ENCODE peak calls at places on chromosomes 12 and 14, in seven cellular contexts. One of them, this sample, is unnamed. For H3K4me1, the result is how much of the 10 kb centered on the place peaks cover.

GRCh38 chr14:101858791-101859537 is 97.5 kb downstream of the PPP2R5C start:
- DNase-seq in neuronal stem cell: no peak
- DNase-seq in mesendoderm: no peak
- DNase-seq in H9: no peak
- DNase-seq in trophoblast cell: peak
- DNase-seq in H1: no peak
- DNase-seq in mesenchymal stem cell: no peak
- DNase-seq in this sample: no peak

GRCh38 chr14:86646688-86647687 is 1117.0 kb downstream of the FLRT2 start:
- DNase-seq in neuronal stem cell: no peak
- DNase-seq in mesendoderm: peak
- DNase-seq in H9: no peak
- DNase-seq in trophoblast cell: peak
- DNase-seq in H1: no peak
- DNase-seq in mesenchymal stem cell: peak
- DNase-seq in this sample: peak

GRCh38 chr14:75577090-75577489 is 1.3 kb upstream of the FLVCR2 start:
- DNase-seq in neuronal stem cell: no peak
- DNase-seq in mesendoderm: no peak
- DNase-seq in H9: no peak
- DNase-seq in trophoblast cell: no peak
- DNase-seq in H1: no peak
- DNase-seq in mesenchymal stem cell: no peak
- DNase-seq in this sample: no peak

GRCh38 chr14:92709340-92710000 is 39.0 kb downstream of the LGMN start:
- DNase-seq in neuronal stem cell: no peak
- DNase-seq in mesendoderm: no peak
- DNase-seq in H9: no peak
- DNase-seq in trophoblast cell: no peak
- DNase-seq in H1: no peak
- DNase-seq in mesenchymal stem cell: no peak
- DNase-seq in this sample: no peak

GRCh38 chr14:76867536-76868452 is 41.6 kb downstream of the LRRC74A start:
- DNase-seq in neuronal stem cell: no peak
- DNase-seq in mesendoderm: no peak
- DNase-seq in H9: no peak
- DNase-seq in trophoblast cell: no peak
- DNase-seq in H1: no peak
- DNase-seq in mesenchymal stem cell: no peak
- DNase-seq in this sample: no peak

GRCh38 chr12:59151243-59151642 is 230.9 kb upstream of the LRIG3 start:
- DNase-seq in neuronal stem cell: no peak
- DNase-seq in mesendoderm: no peak
- DNase-seq in H9: no peak
- DNase-seq in trophoblast cell: no peak
- DNase-seq in H1: no peak
- DNase-seq in mesenchymal stem cell: peak
- DNase-seq in this sample: peak

GRCh38 chr14:90760055-90760444 is 56.2 kb downstream of the TTC7B start:
- DNase-seq in neuronal stem cell: no peak
- DNase-seq in mesendoderm: no peak
- DNase-seq in H9: no peak
- DNase-seq in trophoblast cell: no peak
- DNase-seq in H1: no peak
- DNase-seq in mesenchymal stem cell: no peak
- DNase-seq in this sample: no peak

GRCh38 chr12:105617141-105617540 is 286.6 kb downstream of the C12orf75 start:
- DNase-seq in neuronal stem cell: no peak
- DNase-seq in mesendoderm: no peak
- DNase-seq in H9: no peak
- DNase-seq in trophoblast cell: no peak
- DNase-seq in H1: no peak
- DNase-seq in mesenchymal stem cell: peak
- DNase-seq in this sample: no peak

GRCh38 chr14:64788706-64789105 is 84.5 kb downstream of the PLEKHG3 start:
- DNase-seq in neuronal stem cell: no peak
- DNase-seq in mesendoderm: no peak
- DNase-seq in H9: no peak
- DNase-seq in trophoblast cell: peak
- DNase-seq in H1: no peak
- DNase-seq in mesenchymal stem cell: peak
- DNase-seq in this sample: peak

GRCh38 chr12:113090740-113091139 is 34.2 kb downstream of the DTX1 start:
- DNase-seq in neuronal stem cell: no peak
- DNase-seq in mesendoderm: no peak
- DNase-seq in H9: no peak
- DNase-seq in trophoblast cell: peak
- DNase-seq in H1: no peak
- DNase-seq in mesenchymal stem cell: no peak
- DNase-seq in this sample: no peak

GRCh38 chr12:68675098-68675842 is 11.5 kb upstream of the NUP107 start:
- DNase-seq in neuronal stem cell: no peak
- DNase-seq in mesendoderm: peak
- DNase-seq in H9: no peak
- DNase-seq in trophoblast cell: no peak
- DNase-seq in H1: no peak
- DNase-seq in mesenchymal stem cell: peak
- DNase-seq in this sample: no peak

GRCh38 chr12:71865166-71865713 is 25.7 kb downstream of the TBC1D15 start:
- DNase-seq in neuronal stem cell: no peak
- DNase-seq in mesendoderm: peak
- DNase-seq in H9: no peak
- DNase-seq in trophoblast cell: no peak
- DNase-seq in H1: no peak
- DNase-seq in mesenchymal stem cell: peak
- DNase-seq in this sample: peak

GRCh38 chr12:124938606-124939427 is 24.4 kb upstream of the UBC start:
- DNase-seq in neuronal stem cell: no peak
- DNase-seq in mesendoderm: peak
- DNase-seq in H9: peak
- DNase-seq in trophoblast cell: peak
- DNase-seq in H1: no peak
- DNase-seq in mesenchymal stem cell: peak
- DNase-seq in this sample: peak

GRCh38 chr12:93323625-93324165 is 54.0 kb upstream of the NUDT4 start:
- DNase-seq in neuronal stem cell: no peak
- DNase-seq in mesendoderm: no peak
- DNase-seq in H9: no peak
- DNase-seq in trophoblast cell: no peak
- DNase-seq in H1: no peak
- DNase-seq in mesenchymal stem cell: peak
- DNase-seq in this sample: peak

GRCh38 chr14:67240168-67240932 is 885 bp upstream of the PALS1 start:
- DNase-seq in neuronal stem cell: no peak
- DNase-seq in mesendoderm: peak
- DNase-seq in H9: peak
- DNase-seq in trophoblast cell: peak
- DNase-seq in H1: peak
- DNase-seq in mesenchymal stem cell: no peak
- DNase-seq in this sample: peak

GRCh38 chr14:69398818-69399210 is 322 bp downstream of the SLC39A9 start:
- DNase-seq in neuronal stem cell: no peak
- DNase-seq in mesendoderm: no peak
- DNase-seq in H9: no peak
- DNase-seq in trophoblast cell: no peak
- DNase-seq in H1: no peak
- DNase-seq in mesenchymal stem cell: no peak
- DNase-seq in this sample: no peak

GRCh38 chr14:33851366-33851765 is 99.5 kb downstream of the EGLN3 start:
- DNase-seq in neuronal stem cell: no peak
- DNase-seq in mesendoderm: no peak
- DNase-seq in H9: no peak
- DNase-seq in trophoblast cell: no peak
- DNase-seq in H1: no peak
- DNase-seq in mesenchymal stem cell: no peak
- DNase-seq in this sample: no peak

GRCh38 chr14:54108481-54109471 is 152.2 kb upstream of the BMP4 start:
- DNase-seq in neuronal stem cell: no peak
- DNase-seq in mesendoderm: no peak
- DNase-seq in H9: no peak
- DNase-seq in trophoblast cell: no peak
- DNase-seq in H1: no peak
- DNase-seq in mesenchymal stem cell: peak
- DNase-seq in this sample: peak

GRCh38 chr14:67285876-67286452 is 44.7 kb downstream of the PALS1 start:
- DNase-seq in neuronal stem cell: no peak
- DNase-seq in mesendoderm: peak
- DNase-seq in H9: no peak
- DNase-seq in trophoblast cell: peak
- DNase-seq in H1: no peak
- DNase-seq in mesenchymal stem cell: peak
- DNase-seq in this sample: peak

GRCh38 chr12:96241484-96242256 is 47.5 kb downstream of the ELK3 start:
- DNase-seq in neuronal stem cell: no peak
- DNase-seq in mesendoderm: peak
- DNase-seq in H9: no peak
- DNase-seq in trophoblast cell: peak
- DNase-seq in H1: no peak
- DNase-seq in mesenchymal stem cell: peak
- DNase-seq in this sample: peak

GRCh38 chr12:96242597-96242996 is 48.4 kb downstream of the ELK3 start:
- DNase-seq in neuronal stem cell: no peak
- DNase-seq in mesendoderm: no peak
- DNase-seq in H9: no peak
- DNase-seq in trophoblast cell: peak
- DNase-seq in H1: no peak
- DNase-seq in mesenchymal stem cell: no peak
- DNase-seq in this sample: no peak

GRCh38 chr12:96247567-96247962 is 53.4 kb downstream of the ELK3 start:
- DNase-seq in neuronal stem cell: no peak
- DNase-seq in mesendoderm: no peak
- DNase-seq in H9: no peak
- DNase-seq in trophoblast cell: no peak
- DNase-seq in H1: no peak
- DNase-seq in mesenchymal stem cell: peak
- DNase-seq in this sample: peak

GRCh38 chr12:96246926-96247566 is 52.9 kb downstream of the ELK3 start:
- DNase-seq in neuronal stem cell: no peak
- DNase-seq in mesendoderm: no peak
- DNase-seq in H9: no peak
- DNase-seq in trophoblast cell: no peak
- DNase-seq in H1: no peak
- DNase-seq in mesenchymal stem cell: no peak
- DNase-seq in this sample: no peak

GRCh38 chr12:96244826-96245225 is 50.7 kb downstream of the ELK3 start:
- DNase-seq in neuronal stem cell: no peak
- DNase-seq in mesendoderm: no peak
- DNase-seq in H9: no peak
- DNase-seq in trophoblast cell: no peak
- DNase-seq in H1: no peak
- DNase-seq in mesenchymal stem cell: no peak
- DNase-seq in this sample: no peak
- H2BK5ac ChIP-seq in neuronal stem cell: no peak
- H2BK5ac ChIP-seq in mesendoderm: no peak
- H2BK5ac ChIP-seq in H9: no peak
- H2BK5ac ChIP-seq in trophoblast cell: no peak
- H2BK5ac ChIP-seq in H1: no peak
- H2BK5ac ChIP-seq in mesenchymal stem cell: no peak
- H2BK5ac ChIP-seq in this sample: no peak

DNA sequence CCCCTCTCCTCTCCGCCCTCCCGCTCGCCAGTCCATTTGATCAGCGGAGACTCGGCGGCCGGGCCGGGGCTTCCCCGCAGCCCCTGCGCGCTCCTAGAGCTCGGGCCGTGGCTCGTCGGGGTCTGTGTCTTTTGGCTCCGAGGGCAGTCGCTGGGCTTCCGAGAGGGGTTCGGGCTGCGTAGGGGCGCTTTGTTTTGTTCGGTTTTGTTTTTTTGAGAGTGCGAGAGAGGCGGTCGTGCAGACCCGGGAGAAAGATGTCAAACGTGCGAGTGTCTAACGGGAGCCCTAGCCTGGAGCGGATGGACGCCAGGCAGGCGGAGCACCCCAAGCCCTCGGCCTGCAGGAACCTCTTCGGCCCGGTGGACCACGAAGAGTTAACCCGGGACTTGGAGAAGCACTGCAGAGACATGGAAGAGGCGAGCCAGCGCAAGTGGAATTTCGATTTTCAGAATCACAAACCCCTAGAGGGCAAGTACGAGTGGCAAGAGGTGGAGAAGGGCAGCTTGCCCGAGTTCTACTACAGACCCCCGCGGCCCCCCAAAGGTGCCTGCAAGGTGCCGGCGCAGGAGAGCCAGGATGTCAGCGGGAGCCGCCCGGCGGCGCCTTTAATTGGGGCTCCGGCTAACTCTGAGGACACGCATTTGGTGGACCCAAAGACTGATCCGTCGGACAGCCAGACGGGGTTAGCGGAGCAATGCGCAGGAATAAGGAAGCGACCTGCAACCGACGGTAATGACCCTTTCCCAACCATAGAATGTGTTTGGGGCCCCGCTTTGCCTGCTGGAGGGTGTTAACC is 616 bp downstream of the CDKN1B start:
- DNase-seq in neuronal stem cell: no peak
- DNase-seq in mesendoderm: peak
- DNase-seq in H9: peak
- DNase-seq in trophoblast cell: peak
- DNase-seq in H1: peak
- DNase-seq in mesenchymal stem cell: peak
- DNase-seq in this sample: no peak
- H3K4me1 ChIP-seq in neuronal stem cell: under half
- H3K4me1 ChIP-seq in mesendoderm: under half
- H3K4me1 ChIP-seq in H9: under half
- H3K4me1 ChIP-seq in trophoblast cell: under half
- H3K4me1 ChIP-seq in H1: under half
- H3K4me1 ChIP-seq in mesenchymal stem cell: under half
- H3K4me1 ChIP-seq in this sample: under half

GRCh38 chr12:130064999-130065398 is 97.3 kb upstream of the FZD10 start:
- DNase-seq in neuronal stem cell: no peak
- DNase-seq in mesendoderm: peak
- DNase-seq in H9: peak
- DNase-seq in trophoblast cell: no peak
- DNase-seq in H1: no peak
- DNase-seq in mesenchymal stem cell: no peak
- DNase-seq in this sample: no peak

GRCh38 chr12:130063866-130064265 is 98.4 kb upstream of the FZD10 start:
- DNase-seq in neuronal stem cell: no peak
- DNase-seq in mesendoderm: no peak
- DNase-seq in H9: no peak
- DNase-seq in trophoblast cell: no peak
- DNase-seq in H1: no peak
- DNase-seq in mesenchymal stem cell: no peak
- DNase-seq in this sample: no peak

GRCh38 chr12:130070017-130070653 is 92.1 kb upstream of the FZD10 start:
- DNase-seq in neuronal stem cell: no peak
- DNase-seq in mesendoderm: peak
- DNase-seq in H9: no peak
- DNase-seq in trophoblast cell: no peak
- DNase-seq in H1: no peak
- DNase-seq in mesenchymal stem cell: no peak
- DNase-seq in this sample: no peak

GRCh38 chr12:130068741-130069140 is 93.5 kb upstream of the FZD10 start:
- DNase-seq in neuronal stem cell: no peak
- DNase-seq in mesendoderm: no peak
- DNase-seq in H9: no peak
- DNase-seq in trophoblast cell: no peak
- DNase-seq in H1: no peak
- DNase-seq in mesenchymal stem cell: no peak
- DNase-seq in this sample: no peak

GRCh38 chr12:130066742-130067141 is 95.5 kb upstream of the FZD10 start:
- DNase-seq in neuronal stem cell: no peak
- DNase-seq in mesendoderm: no peak
- DNase-seq in H9: no peak
- DNase-seq in trophoblast cell: no peak
- DNase-seq in H1: no peak
- DNase-seq in mesenchymal stem cell: no peak
- DNase-seq in this sample: no peak
- H2BK5ac ChIP-seq in neuronal stem cell: no peak
- H2BK5ac ChIP-seq in mesendoderm: no peak
- H2BK5ac ChIP-seq in H9: no peak
- H2BK5ac ChIP-seq in trophoblast cell: no peak
- H2BK5ac ChIP-seq in H1: no peak
- H2BK5ac ChIP-seq in mesenchymal stem cell: no peak
- H2BK5ac ChIP-seq in this sample: no peak

GRCh38 chr12:26817183-26817591 is 15.8 kb downstream of the ITPR2 start:
- DNase-seq in neuronal stem cell: no peak
- DNase-seq in mesendoderm: no peak
- DNase-seq in H9: no peak
- DNase-seq in trophoblast cell: no peak
- DNase-seq in H1: no peak
- DNase-seq in mesenchymal stem cell: no peak
- DNase-seq in this sample: no peak
- H3K4me1 ChIP-seq in neuronal stem cell: under half
- H3K4me1 ChIP-seq in mesendoderm: under half
- H3K4me1 ChIP-seq in H9: under half
- H3K4me1 ChIP-seq in trophoblast cell: under half
- H3K4me1 ChIP-seq in H1: under half
- H3K4me1 ChIP-seq in mesenchymal stem cell: under half
- H3K4me1 ChIP-seq in this sample: under half

This sample was measured in IMR-90.